ENCODE peak calls at places on chromosomes 7 and 10, in ten cellular contexts. One of them, this sample, is unnamed.

GRCh38 chr7:16348251-16348650 is 73.1 kb downstream of the CRPPA start:
- DNase-seq in mammary epithelial cell: no peak
- DNase-seq in MM.1S: no peak
- DNase-seq in left ventricle myocardium inferior: no peak
- DNase-seq in colonic mucosa: no peak
- DNase-seq in sigmoid colon: no peak
- DNase-seq in Peyer's patch: no peak
- DNase-seq in AG04450: no peak
- DNase-seq in A549: no peak
- DNase-seq in transverse colon: no peak
- DNase-seq in this sample: no peak

GRCh38 chr7:47326220-47326619 is 255.7 kb downstream of the TNS3 start:
- DNase-seq in sigmoid colon: no peak
- DNase-seq in Peyer's patch: no peak
- DNase-seq in A549: no peak
- DNase-seq in left ventricle myocardium inferior: no peak
- DNase-seq in MM.1S: no peak
- DNase-seq in mammary epithelial cell: peak
- DNase-seq in transverse colon: no peak
- DNase-seq in AG04450: peak
- DNase-seq in colonic mucosa: no peak
- DNase-seq in this sample: no peak

GRCh38 chr10:49298666-49298989 is 342 bp upstream of the C10orf71 start:
- DNase-seq in A549: no peak
- DNase-seq in transverse colon: no peak
- DNase-seq in left ventricle myocardium inferior: peak
- DNase-seq in sigmoid colon: peak
- DNase-seq in MM.1S: no peak
- DNase-seq in AG04450: no peak
- DNase-seq in colonic mucosa: no peak
- DNase-seq in mammary epithelial cell: no peak
- DNase-seq in Peyer's patch: no peak
- DNase-seq in this sample: no peak

GRCh38 chr7:92569137-92569536 is 21.1 kb downstream of the FAM133B start:
- DNase-seq in mammary epithelial cell: no peak
- DNase-seq in sigmoid colon: no peak
- DNase-seq in left ventricle myocardium inferior: no peak
- DNase-seq in colonic mucosa: no peak
- DNase-seq in transverse colon: no peak
- DNase-seq in MM.1S: no peak
- DNase-seq in Peyer's patch: no peak
- DNase-seq in AG04450: no peak
- DNase-seq in A549: no peak
- DNase-seq in this sample: no peak

GRCh38 chr10:60363187-60363586 is 26.5 kb downstream of the ANK3 start:
- DNase-seq in AG04450: no peak
- DNase-seq in left ventricle myocardium inferior: no peak
- DNase-seq in A549: no peak
- DNase-seq in mammary epithelial cell: no peak
- DNase-seq in MM.1S: no peak
- DNase-seq in Peyer's patch: no peak
- DNase-seq in sigmoid colon: no peak
- DNase-seq in colonic mucosa: no peak
- DNase-seq in transverse colon: no peak
- DNase-seq in this sample: no peak

GRCh38 chr10:49760789-49761188 is 1.3 kb downstream of the OGDHL start:
- DNase-seq in colonic mucosa: no peak
- DNase-seq in Peyer's patch: no peak
- DNase-seq in transverse colon: no peak
- DNase-seq in sigmoid colon: no peak
- DNase-seq in MM.1S: no peak
- DNase-seq in A549: no peak
- DNase-seq in mammary epithelial cell: no peak
- DNase-seq in left ventricle myocardium inferior: no peak
- DNase-seq in AG04450: no peak
- DNase-seq in this sample: no peak

GRCh38 chr10:58220769-58221448 is 46.8 kb downstream of the IPMK start:
- DNase-seq in MM.1S: no peak
- DNase-seq in colonic mucosa: no peak
- DNase-seq in AG04450: peak
- DNase-seq in transverse colon: no peak
- DNase-seq in sigmoid colon: no peak
- DNase-seq in A549: no peak
- DNase-seq in mammary epithelial cell: peak
- DNase-seq in Peyer's patch: no peak
- DNase-seq in left ventricle myocardium inferior: no peak
- DNase-seq in this sample: no peak

GRCh38 chr10:44176311-44176710 is 208.6 kb downstream of the CXCL12 start:
- DNase-seq in MM.1S: no peak
- DNase-seq in transverse colon: no peak
- DNase-seq in sigmoid colon: no peak
- DNase-seq in Peyer's patch: no peak
- DNase-seq in left ventricle myocardium inferior: no peak
- DNase-seq in AG04450: no peak
- DNase-seq in colonic mucosa: no peak
- DNase-seq in A549: no peak
- DNase-seq in mammary epithelial cell: no peak
- DNase-seq in this sample: no peak

GRCh38 chr10:102436312-102436711 is 3.9 kb upstream of the CUEDC2 start:
- DNase-seq in left ventricle myocardium inferior: no peak
- DNase-seq in Peyer's patch: peak
- DNase-seq in transverse colon: no peak
- DNase-seq in sigmoid colon: no peak
- DNase-seq in AG04450: no peak
- DNase-seq in mammary epithelial cell: no peak
- DNase-seq in MM.1S: no peak
- DNase-seq in A549: no peak
- DNase-seq in colonic mucosa: no peak
- DNase-seq in this sample: no peak

GRCh38 chr10:110613341-110613995 is 30.7 kb upstream of the RBM20 start:
- DNase-seq in transverse colon: no peak
- DNase-seq in MM.1S: no peak
- DNase-seq in left ventricle myocardium inferior: no peak
- DNase-seq in colonic mucosa: no peak
- DNase-seq in mammary epithelial cell: no peak
- DNase-seq in sigmoid colon: no peak
- DNase-seq in Peyer's patch: no peak
- DNase-seq in AG04450: no peak
- DNase-seq in A549: no peak
- DNase-seq in this sample: no peak

GRCh38 chr10:70722820-70723424 is 50.6 kb downstream of the ADAMTS14 start:
- DNase-seq in colonic mucosa: no peak
- DNase-seq in sigmoid colon: no peak
- DNase-seq in MM.1S: no peak
- DNase-seq in Peyer's patch: no peak
- DNase-seq in mammary epithelial cell: peak
- DNase-seq in AG04450: no peak
- DNase-seq in A549: peak
- DNase-seq in transverse colon: no peak
- DNase-seq in left ventricle myocardium inferior: no peak
- DNase-seq in this sample: no peak

GRCh38 chr7:143407296-143408246 is 1.1 kb downstream of the EPHA1 start:
- DNase-seq in sigmoid colon: no peak
- DNase-seq in colonic mucosa: no peak
- DNase-seq in left ventricle myocardium inferior: no peak
- DNase-seq in A549: no peak
- DNase-seq in mammary epithelial cell: no peak
- DNase-seq in Peyer's patch: no peak
- DNase-seq in AG04450: no peak
- DNase-seq in MM.1S: no peak
- DNase-seq in transverse colon: no peak
- DNase-seq in this sample: peak

GRCh38 chr10:55063817-55064216 is 262.8 kb upstream of the PCDH15 start:
- DNase-seq in mammary epithelial cell: no peak
- DNase-seq in A549: no peak
- DNase-seq in MM.1S: no peak
- DNase-seq in left ventricle myocardium inferior: no peak
- DNase-seq in transverse colon: no peak
- DNase-seq in AG04450: no peak
- DNase-seq in colonic mucosa: no peak
- DNase-seq in Peyer's patch: no peak
- DNase-seq in sigmoid colon: no peak
- DNase-seq in this sample: no peak

GRCh38 chr7:44103941-44104879 is at the start of gene AEBP1:
- DNase-seq in left ventricle myocardium inferior: no peak
- DNase-seq in A549: no peak
- DNase-seq in sigmoid colon: peak
- DNase-seq in colonic mucosa: no peak
- DNase-seq in Peyer's patch: no peak
- DNase-seq in mammary epithelial cell: no peak
- DNase-seq in AG04450: no peak
- DNase-seq in transverse colon: peak
- DNase-seq in MM.1S: no peak
- DNase-seq in this sample: peak

GRCh38 chr10:22436893-22437619 is 91.8 kb downstream of the SPAG6 start:
- DNase-seq in Peyer's patch: peak
- DNase-seq in AG04450: peak
- DNase-seq in sigmoid colon: peak
- DNase-seq in transverse colon: peak
- DNase-seq in left ventricle myocardium inferior: peak
- DNase-seq in mammary epithelial cell: peak
- DNase-seq in colonic mucosa: peak
- DNase-seq in MM.1S: peak
- DNase-seq in A549: peak
- DNase-seq in this sample: peak
- TF ChIP-seq CTCF in Peyer's patch: no peak
- TF ChIP-seq CTCF in AG04450: peak
- TF ChIP-seq CTCF in sigmoid colon: no peak
- TF ChIP-seq CTCF in transverse colon: peak
- TF ChIP-seq CTCF in left ventricle myocardium inferior: no peak
- TF ChIP-seq CTCF in mammary epithelial cell: no peak
- TF ChIP-seq CTCF in colonic mucosa: no peak
- TF ChIP-seq CTCF in MM.1S: peak
- TF ChIP-seq CTCF in A549: no peak
- TF ChIP-seq CTCF in this sample: no peak

DNA sequence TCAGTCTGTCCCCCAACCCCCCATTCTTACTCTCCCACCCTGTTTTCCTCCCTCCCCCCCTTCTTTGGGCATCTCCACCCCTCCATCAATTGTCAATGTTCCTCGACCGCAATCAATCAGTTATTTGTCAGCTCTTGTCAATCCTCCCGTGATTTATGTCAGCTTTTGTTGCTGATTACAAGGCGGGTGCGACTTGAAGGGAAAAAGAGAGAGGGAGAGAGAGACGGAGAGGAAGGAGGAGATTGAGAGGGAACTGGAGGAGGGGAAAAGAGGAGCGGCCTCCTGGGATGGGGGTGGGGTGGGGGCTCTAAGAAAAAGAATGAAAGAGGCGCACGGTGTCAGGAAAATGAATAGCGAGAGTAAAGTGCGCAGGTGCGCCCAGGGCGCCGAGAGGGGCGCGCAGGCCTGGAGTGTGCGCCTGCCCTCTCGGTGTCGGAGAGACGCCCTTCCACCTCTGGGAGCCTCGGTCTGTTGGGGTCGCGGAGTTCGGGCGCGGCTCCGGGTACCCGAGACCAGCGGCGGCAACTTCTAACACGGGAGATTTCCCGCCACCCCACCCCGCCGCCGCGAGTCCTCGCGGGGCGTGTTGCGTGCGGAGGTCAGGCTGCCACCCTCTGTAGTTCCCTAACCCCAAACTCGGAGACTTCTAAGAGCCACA is 1.1 kb upstream of the ZNF503 start:
- DNase-seq in MM.1S: peak
- DNase-seq in mammary epithelial cell: peak
- DNase-seq in Peyer's patch: peak
- DNase-seq in AG04450: no peak
- DNase-seq in transverse colon: peak
- DNase-seq in A549: peak
- DNase-seq in sigmoid colon: peak
- DNase-seq in left ventricle myocardium inferior: peak
- DNase-seq in colonic mucosa: peak
- DNase-seq in this sample: no peak
- H3K27ac ChIP-seq in MM.1S: peak
- H3K27ac ChIP-seq in mammary epithelial cell: peak
- H3K27ac ChIP-seq in Peyer's patch: peak
- H3K27ac ChIP-seq in AG04450: peak
- H3K27ac ChIP-seq in transverse colon: peak
- H3K27ac ChIP-seq in A549: peak
- H3K27ac ChIP-seq in sigmoid colon: peak
- H3K27ac ChIP-seq in left ventricle myocardium inferior: peak
- H3K27ac ChIP-seq in colonic mucosa: peak
- H3K27ac ChIP-seq in this sample: no peak

GRCh38 chr7:90404777-90405176 is 1.5 kb downstream of the CLDN12 start:
- DNase-seq in Peyer's patch: no peak
- DNase-seq in colonic mucosa: no peak
- DNase-seq in A549: no peak
- DNase-seq in transverse colon: no peak
- DNase-seq in left ventricle myocardium inferior: no peak
- DNase-seq in AG04450: no peak
- DNase-seq in sigmoid colon: no peak
- DNase-seq in mammary epithelial cell: peak
- DNase-seq in MM.1S: no peak
- DNase-seq in this sample: no peak

GRCh38 chr7:90409667-90410066 is 6.4 kb downstream of the CLDN12 start:
- DNase-seq in sigmoid colon: no peak
- DNase-seq in colonic mucosa: peak
- DNase-seq in mammary epithelial cell: no peak
- DNase-seq in left ventricle myocardium inferior: no peak
- DNase-seq in AG04450: no peak
- DNase-seq in A549: no peak
- DNase-seq in MM.1S: no peak
- DNase-seq in transverse colon: peak
- DNase-seq in Peyer's patch: no peak
- DNase-seq in this sample: no peak

GRCh38 chr7:90403174-90404113 is at the start of gene CLDN12:
- DNase-seq in Peyer's patch: peak
- DNase-seq in mammary epithelial cell: peak
- DNase-seq in transverse colon: peak
- DNase-seq in MM.1S: peak
- DNase-seq in colonic mucosa: peak
- DNase-seq in A549: peak
- DNase-seq in sigmoid colon: peak
- DNase-seq in AG04450: peak
- DNase-seq in left ventricle myocardium inferior: peak
- DNase-seq in this sample: peak

GRCh38 chr7:90408142-90408541 is 4.9 kb downstream of the CLDN12 start:
- DNase-seq in left ventricle myocardium inferior: no peak
- DNase-seq in colonic mucosa: no peak
- DNase-seq in MM.1S: no peak
- DNase-seq in A549: no peak
- DNase-seq in sigmoid colon: no peak
- DNase-seq in AG04450: no peak
- DNase-seq in mammary epithelial cell: no peak
- DNase-seq in transverse colon: no peak
- DNase-seq in Peyer's patch: no peak
- DNase-seq in this sample: no peak

GRCh38 chr7:90407484-90407821 is 4.2 kb downstream of the CLDN12 start:
- DNase-seq in transverse colon: no peak
- DNase-seq in AG04450: no peak
- DNase-seq in sigmoid colon: no peak
- DNase-seq in mammary epithelial cell: no peak
- DNase-seq in MM.1S: no peak
- DNase-seq in Peyer's patch: no peak
- DNase-seq in A549: no peak
- DNase-seq in left ventricle myocardium inferior: no peak
- DNase-seq in colonic mucosa: no peak
- DNase-seq in this sample: no peak
- H3K4me3 ChIP-seq in transverse colon: no peak
- H3K4me3 ChIP-seq in AG04450: no peak
- H3K4me3 ChIP-seq in sigmoid colon: no peak
- H3K4me3 ChIP-seq in mammary epithelial cell: no peak
- H3K4me3 ChIP-seq in MM.1S: no peak
- H3K4me3 ChIP-seq in Peyer's patch: no peak
- H3K4me3 ChIP-seq in A549: no peak
- H3K4me3 ChIP-seq in left ventricle myocardium inferior: no peak
- H3K4me3 ChIP-seq in colonic mucosa: no peak
- H3K4me3 ChIP-seq in this sample: no peak

GRCh38 chr7:128247640-128248194 is 6.6 kb downstream of the LEP start:
- DNase-seq in MM.1S: no peak
- DNase-seq in transverse colon: no peak
- DNase-seq in mammary epithelial cell: peak
- DNase-seq in colonic mucosa: no peak
- DNase-seq in AG04450: no peak
- DNase-seq in A549: peak
- DNase-seq in left ventricle myocardium inferior: no peak
- DNase-seq in sigmoid colon: no peak
- DNase-seq in Peyer's patch: no peak
- DNase-seq in this sample: no peak
- TF ChIP-seq CTCF in MM.1S: no peak
- TF ChIP-seq CTCF in transverse colon: no peak
- TF ChIP-seq CTCF in mammary epithelial cell: no peak
- TF ChIP-seq CTCF in colonic mucosa: no peak
- TF ChIP-seq CTCF in AG04450: no peak
- TF ChIP-seq CTCF in A549: no peak
- TF ChIP-seq CTCF in left ventricle myocardium inferior: no peak
- TF ChIP-seq CTCF in sigmoid colon: no peak
- TF ChIP-seq CTCF in Peyer's patch: no peak
- TF ChIP-seq CTCF in this sample: no peak

This sample was measured in CD8-positive, alpha-beta T cell.